ENCODE peak calls at places on chromosomes 7 and 10, in six cellular contexts. M is mammary epithelial cell; Y is colonic mucosa; X is CD8-positive, alpha-beta T cell; B is heart left ventricle; C is IMR-90. V is an unnamed sample.

GRCh38 chr10:99711129-99711719 is 20.7 kb downstream of the COX15 start:
- DNase-seq in Y (peak; percentile 59), C (peak; percentile 80), B (no peak), M (peak; percentile 34), X (no peak), V (no peak)

GRCh38 chr7:44757739-44758138 is 9.1 kb downstream of the ZMIZ2 start:
- DNase-seq in M (no peak), X (no peak), Y (no peak), C (no peak), B (no peak), V (no peak)

GRCh38 chr7:119681336-119681735 is 591.6 kb upstream of the KCND2 start:
- DNase-seq in Y (no peak), B (no peak), M (no peak), X (no peak), C (no peak), V (no peak)

GRCh38 chr7:8638076-8638475 is 204.7 kb downstream of the NXPH1 start:
- DNase-seq in M (no peak), B (peak; percentile 19), C (no peak), X (no peak), Y (peak; percentile 25), V (no peak)

GRCh38 chr10:20582041-20582440 is 315.1 kb downstream of the NEBL start:
- DNase-seq in M (no peak), B (no peak), X (no peak), C (no peak), Y (no peak), V (no peak)

GRCh38 chr7:98168181-98168903 is 42.9 kb upstream of the BHLHA15 start:
- DNase-seq in X (peak; percentile 47), C (peak; percentile 66), M (peak; percentile 64), Y (peak; percentile 73), B (peak; percentile 44), V (peak; percentile 71)

GRCh38 chr10:59865101-59865500 is 41.3 kb downstream of the CCDC6 start:
- DNase-seq in B (peak; percentile 42), Y (peak; percentile 74), C (peak; percentile 18), M (peak; percentile 70), X (no peak), V (peak; percentile 57)

GRCh38 chr7:69982197-69982596 is 383.9 kb downstream of the AUTS2 start:
- DNase-seq in C (no peak), X (no peak), M (no peak), B (no peak), Y (no peak), V (no peak)

GRCh38 chr7:95213809-95214492 is 110.4 kb downstream of the PON1 start:
- DNase-seq in M (no peak), X (no peak), C (no peak), Y (no peak), B (peak; percentile 70), V (no peak)

GRCh38 chr7:93055543-93056107 is 62.2 kb downstream of the SAMD9 start:
- DNase-seq in M (peak; percentile 24), X (no peak), Y (no peak), C (peak; percentile 62), B (no peak), V (no peak)

GRCh38 chr7:111485981-111486380 is 76.3 kb downstream of the IMMP2L start:
- DNase-seq in Y (no peak), B (no peak), C (no peak), X (no peak), M (no peak), V (no peak)

GRCh38 chr10:28293238-28294168 is 9.4 kb downstream of the MPP7 start:
- DNase-seq in M (no peak), X (no peak), C (no peak), B (no peak), Y (no peak), V (no peak)

GRCh38 chr7:80760292-80760691 is 121.8 kb downstream of the CD36 start:
- DNase-seq in B (no peak), C (no peak), X (no peak), Y (no peak), M (no peak), V (no peak)

GRCh38 chr10:35578608-35578956 is 26.6 kb upstream of the GJD4 start:
- DNase-seq in M (no peak), C (no peak), B (no peak), Y (no peak), X (no peak), V (no peak)

GRCh38 chr10:96708456-96708855 is 11.9 kb downstream of the PIK3AP1 start:
- DNase-seq in X (no peak), M (no peak), Y (no peak), B (no peak), C (no peak), V (no peak)

GRCh38 chr10:92124524-92125168 is 166.2 kb downstream of the CPEB3 start:
- DNase-seq in B (no peak), Y (peak; percentile 36), C (peak; percentile 91), M (peak; percentile 80), X (no peak), V (peak; percentile 44)

GRCh38 chr10:12780634-12781601 is 220.6 kb downstream of the CCDC3 start:
- DNase-seq in C (peak; percentile 20), X (no peak), M (no peak), B (no peak), Y (no peak), V (no peak)

GRCh38 chr10:88186335-88186734 is 322.9 kb downstream of the PTEN start:
- DNase-seq in M (no peak), Y (no peak), C (peak; percentile 87), X (no peak), B (no peak), V (no peak)

GRCh38 chr7:985915-986741 is 3.1 kb downstream of the CYP2W1 start:
- DNase-seq in C (peak; percentile 49), X (no peak), M (peak; percentile 26), Y (no peak), B (no peak), V (no peak)

GRCh38 chr10:24541239-24541753 is 182.4 kb downstream of the ARHGAP21 start:
- DNase-seq in M (peak; percentile 53), B (no peak), C (no peak), X (no peak), Y (no peak), V (no peak)

GRCh38 chr10:112565434-112566053 is 118.5 kb downstream of the VTI1A start:
- DNase-seq in Y (peak; percentile 61), B (peak; percentile 15), C (peak; percentile 72), X (no peak), M (peak; percentile 53), V (peak; percentile 32)

DNA sequence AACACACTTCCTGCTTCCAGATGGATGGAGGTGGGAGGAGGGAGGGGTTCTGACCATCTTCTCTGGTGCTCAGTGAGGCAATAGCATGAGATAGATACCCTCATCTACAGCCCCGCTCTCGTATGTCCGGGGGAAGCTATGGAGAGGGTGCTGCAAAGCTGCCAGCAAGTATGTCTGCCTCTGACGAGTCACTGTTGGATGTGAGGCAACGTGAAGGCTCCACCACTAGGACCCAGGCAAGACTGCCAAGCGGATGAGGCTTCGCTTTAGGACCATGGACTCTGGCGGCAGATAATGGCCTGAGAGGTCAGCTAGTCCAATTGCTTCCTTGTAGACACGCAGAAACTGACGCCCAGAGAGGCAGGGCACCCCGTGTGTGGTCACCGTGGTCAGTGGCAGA is 601.6 kb downstream of the PTPRN2 start:
- DNase-seq in Y (no peak), M (no peak), C (no peak), B (no peak), X (no peak), V (no peak)
- H3K9me3 ChIP-seq in Y (no peaks in the 10 kb centered on the region), M (peaks cover 37% of the 10 kb centered on the region), C (peaks cover 44% of the 10 kb centered on the region), B (no peaks in the 10 kb centered on the region), X (no peaks in the 10 kb centered on the region), V (no peaks in the 10 kb centered on the region)

DNA sequence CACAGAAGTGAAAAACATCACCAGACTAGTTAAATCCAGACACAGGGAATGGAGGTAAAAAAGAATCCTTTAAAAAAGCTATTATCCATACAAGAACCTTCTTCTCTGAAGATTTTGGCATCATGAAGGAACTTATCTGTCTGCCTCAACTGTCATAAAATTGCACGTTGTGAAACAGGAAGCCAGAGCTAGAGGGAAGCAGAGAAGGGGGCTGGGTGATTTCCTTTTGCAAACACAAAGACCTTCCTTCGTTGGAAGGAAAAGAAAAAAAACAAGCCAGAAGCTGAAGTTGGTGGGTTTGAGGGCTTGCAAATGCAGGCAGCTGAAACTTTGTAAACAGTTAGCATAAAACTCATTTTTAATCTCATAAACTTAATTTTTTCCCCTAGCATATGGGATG is 101.5 kb downstream of the OTUD1 start:
- DNase-seq in Y (no peak), B (no peak), X (peak; percentile 18), C (no peak), M (no peak), V (no peak)
- H3K27ac ChIP-seq in Y (no peak overlapping the region), B (no peak overlapping the region), X (no peak overlapping the region), C (no peak overlapping the region), M (no peak overlapping the region), V (no peak overlapping the region)

GRCh38 chr10:116160271-116160670 is 112.7 kb downstream of the GFRA1 start:
- DNase-seq in Y (no peak), X (no peak), B (no peak), C (no peak), M (no peak), V (no peak)

GRCh38 chr10:116164291-116164690 is 108.7 kb downstream of the GFRA1 start:
- DNase-seq in C (no peak), Y (no peak), X (no peak), M (no peak), B (no peak), V (no peak)

GRCh38 chr10:116163732-116164131 is 109.3 kb downstream of the GFRA1 start:
- DNase-seq in B (no peak), Y (no peak), X (no peak), C (no peak), M (no peak), V (no peak)

GRCh38 chr10:116163308-116163707 is 109.7 kb downstream of the GFRA1 start:
- DNase-seq in B (no peak), X (no peak), C (no peak), M (no peak), Y (no peak), V (no peak)

DNA sequence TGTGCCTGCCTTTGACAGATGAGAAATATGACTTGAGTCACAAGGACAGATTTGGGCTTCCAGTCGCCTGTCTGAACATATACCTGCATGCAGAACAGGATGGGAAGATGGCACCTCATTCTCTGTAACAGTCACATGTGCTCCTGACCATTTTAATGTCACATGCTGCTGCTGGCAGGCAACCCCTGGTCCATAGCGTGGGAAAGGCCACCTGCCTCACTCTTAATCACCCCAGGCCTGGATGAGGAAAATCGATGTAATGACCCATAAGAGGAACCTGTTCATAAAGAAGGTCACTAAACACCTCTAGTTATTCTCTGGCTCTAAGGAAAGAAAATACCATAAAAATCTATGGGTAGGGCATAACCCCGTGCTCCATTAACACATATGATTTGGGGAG is 110.2 kb downstream of the GFRA1 start:
- DNase-seq in B (no peak), X (no peak), C (no peak), M (no peak), Y (no peak), V (no peak)
- H3K4me3 ChIP-seq in B (no peak overlapping the region), X (no peak overlapping the region), C (no peak overlapping the region), M (no peak overlapping the region), Y (no peak overlapping the region), V (no peak overlapping the region)

DNA sequence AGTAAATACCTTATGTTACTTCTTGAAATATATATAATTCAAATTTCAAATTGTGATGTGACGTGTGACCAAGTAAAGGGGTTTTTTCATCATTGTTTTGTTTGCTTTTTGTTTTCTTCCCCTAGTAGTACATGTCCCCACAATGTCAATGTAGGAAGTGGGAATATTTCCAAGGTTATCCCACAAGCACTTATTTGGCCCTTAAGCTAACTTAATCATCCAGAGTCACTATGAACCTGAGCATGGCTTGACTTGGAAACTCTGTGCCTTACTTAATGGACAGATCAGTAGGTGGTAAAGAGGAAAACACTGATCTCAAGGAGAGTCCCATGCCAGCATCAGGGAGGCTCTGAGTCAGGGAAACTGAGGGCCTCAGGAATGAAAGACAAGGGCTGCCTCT is 569.3 kb upstream of the IGFBP3 start:
- DNase-seq in M (no peak), X (no peak), Y (no peak), C (no peak), B (no peak), V (no peak)
- H3K9me3 ChIP-seq in M (no peaks in the 10 kb centered on the region), X (no peaks in the 10 kb centered on the region), Y (no peaks in the 10 kb centered on the region), C (no peaks in the 10 kb centered on the region), B (no peaks in the 10 kb centered on the region), V (no peaks in the 10 kb centered on the region)

GRCh38 chr7:101814081-101814995 is 3.1 kb upstream of the CUX1 start:
- DNase-seq in B (peak; percentile 57), C (peak; percentile 44), X (peak; percentile 42), M (peak; percentile 44), Y (peak; percentile 72), V (peak; percentile 55)
- H3K27ac ChIP-seq in B (no peak overlapping the region), C (peak overlapping the region; percentile 26), X (no peak overlapping the region), M (no peak overlapping the region), Y (peak overlapping the region; percentile 77), V (peak overlapping the region; percentile 90)